ENCODE peak calls at places on chromosome 18, in eight cellular contexts. F is choroid plexus epithelial cell, I is SK-N-SH, E is HFF-Myc, B is epithelial cell of esophagus, H is A549, K is HL-60, M is mammary epithelial cell. P is an unnamed sample.

GRCh38 chr18:58615150-58616132 is 13.4 kb downstream of the ALPK2 start:
- DNase-seq in F (no peak), I (no peak), E (no peak), B (peak), H (no peak), K (peak), M (peak), P (no peak)

GRCh38 chr18:36419913-36420531 is 122.5 kb downstream of the FHOD3 start:
- DNase-seq in F (no peak), I (no peak), E (no peak), B (peak), H (peak), K (no peak), M (peak), P (peak)

GRCh38 chr18:42192251-42193248 is 237.5 kb downstream of the PIK3C3 start:
- DNase-seq in F (peak), I (peak), E (no peak), B (peak), H (peak), K (no peak), M (peak), P (peak)

GRCh38 chr18:22355069-22355468 is 62.6 kb downstream of the CTAGE1 start:
- DNase-seq in F (no peak), I (no peak), E (no peak), B (no peak), H (no peak), K (no peak), M (no peak), P (no peak)

GRCh38 chr18:1475867-1476266 is 571.2 kb downstream of the ADCYAP1 start:
- DNase-seq in F (no peak), I (no peak), E (no peak), B (no peak), H (no peak), K (no peak), M (no peak), P (no peak)

GRCh38 chr18:37389684-37390368 is 175.8 kb downstream of the CELF4 start:
- DNase-seq in F (no peak), I (no peak), E (no peak), B (no peak), H (no peak), K (no peak), M (no peak), P (no peak)

GRCh38 chr18:48139427-48140347 is 209.2 kb upstream of the SMAD2 start:
- DNase-seq in F (peak), I (peak), E (no peak), B (no peak), H (no peak), K (no peak), M (no peak), P (no peak)

GRCh38 chr18:5895886-5896740 is 791 bp upstream of the TMEM200C start:
- DNase-seq in F (no peak), I (peak), E (no peak), B (no peak), H (no peak), K (no peak), M (no peak), P (no peak)

GRCh38 chr18:6885992-6886823 is 156.7 kb downstream of the ARHGAP28 start:
- DNase-seq in F (peak), I (peak), E (peak), B (peak), H (peak), K (peak), M (peak), P (peak)

GRCh38 chr18:77208969-77209368 is 40.7 kb upstream of the GALR1 start:
- DNase-seq in F (peak), I (no peak), E (no peak), B (peak), H (no peak), K (peak), M (no peak), P (peak)

DNA sequence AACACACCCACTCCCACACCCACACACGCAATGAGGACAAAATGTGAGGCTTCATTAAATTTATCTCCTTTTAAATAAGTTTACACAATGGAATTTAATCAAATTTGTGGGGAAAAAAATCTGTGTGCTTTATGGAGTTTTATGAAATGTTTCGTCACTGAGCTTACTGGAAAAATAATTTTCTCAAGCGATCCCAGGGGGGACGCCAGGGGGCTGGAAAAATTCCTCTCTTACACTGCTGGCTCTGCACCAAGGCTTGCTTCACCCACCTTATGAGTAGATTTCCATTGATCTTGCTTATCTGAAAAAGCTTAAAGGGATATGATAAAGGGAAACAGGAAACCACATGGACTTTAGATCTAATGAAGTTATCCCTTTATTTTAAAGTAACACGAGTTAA is 95.5 kb downstream of the CABYR start:
- DNase-seq in F (peak), I (no peak), E (no peak), B (no peak), H (no peak), K (no peak), M (no peak), P (peak)
- TF ChIP-seq CTCF in F (no peak), I (no peak), E (no peak), B (no peak), H (no peak), K (no peak), M (no peak), P (no peak)

GRCh38 chr18:45741056-45741455 is 17.1 kb downstream of the SLC14A1 start:
- DNase-seq in F (no peak), I (peak), E (no peak), B (no peak), H (no peak), K (no peak), M (no peak), P (no peak)
- H3K4me3 ChIP-seq in F (no peak), I (no peak), E (no peak), B (no peak), H (no peak), K (no peak), M (no peak), P (no peak)

DNA sequence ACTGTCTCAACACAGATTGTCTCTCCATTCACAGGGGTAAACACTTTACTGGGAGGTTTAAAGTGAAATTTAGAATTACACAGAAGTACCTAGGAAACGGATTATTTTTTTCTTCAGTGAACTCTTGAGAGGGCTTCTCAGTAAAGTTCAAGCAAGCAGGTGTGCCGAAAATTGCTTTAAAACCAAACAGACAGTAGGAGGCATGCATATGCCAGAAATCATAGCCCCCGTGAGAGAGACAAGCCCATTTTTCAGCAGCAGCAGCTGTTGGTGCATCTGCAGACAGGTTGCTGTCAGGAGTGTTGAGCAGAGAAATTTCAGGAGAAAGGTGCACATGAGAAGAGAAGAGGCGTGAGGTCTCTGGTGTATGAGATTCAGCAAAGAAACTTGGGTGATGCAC is 2115.5 kb upstream of the CELF4 start:
- DNase-seq in F (peak), I (peak), E (no peak), B (peak), H (no peak), K (no peak), M (no peak), P (no peak)
- TF ChIP-seq CTCF in F (peak), I (no peak), E (no peak), B (peak), H (no peak), K (no peak), M (no peak), P (no peak)

DNA sequence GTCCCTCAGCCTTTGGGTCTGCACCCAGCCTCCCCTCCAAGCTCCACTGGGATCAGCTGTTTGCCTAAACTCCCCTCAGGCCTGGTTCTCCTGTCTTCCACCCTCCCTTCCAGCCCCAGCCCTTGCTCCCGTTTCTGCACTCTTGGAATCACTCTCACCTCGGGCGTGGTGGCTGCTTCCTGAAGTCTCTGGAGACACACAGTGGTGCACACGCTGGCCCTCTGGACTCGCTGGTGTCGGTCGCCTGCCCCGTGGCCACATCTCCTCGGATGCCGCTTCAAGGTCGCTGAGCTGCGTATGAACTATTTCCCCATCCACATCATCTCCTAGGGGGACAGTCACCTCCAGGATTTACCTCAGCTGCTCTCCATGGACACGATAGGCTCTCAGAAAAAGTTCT is 46.3 kb downstream of the PSMG2 start:
- DNase-seq in F (no peak), I (no peak), E (no peak), B (no peak), H (no peak), K (no peak), M (no peak), P (no peak)
- H3K4me3 ChIP-seq in F (no peak), I (no peak), E (no peak), B (no peak), H (no peak), K (no peak), M (no peak), P (no peak)

GRCh38 chr18:73669299-73669698 is 478.3 kb downstream of the FBXO15 start:
- DNase-seq in F (peak), I (no peak), E (no peak), B (peak), H (no peak), K (no peak), M (no peak), P (peak)
- TF ChIP-seq CTCF in F (no peak), I (no peak), E (no peak), B (no peak), H (no peak), K (no peak), M (no peak), P (no peak)

GRCh38 chr18:78363556-78363955 is 616.1 kb upstream of the SALL3 start:
- DNase-seq in F (no peak), I (no peak), E (no peak), B (no peak), H (no peak), K (no peak), M (no peak), P (no peak)

GRCh38 chr18:78364123-78364522 is 615.5 kb upstream of the SALL3 start:
- DNase-seq in F (no peak), I (no peak), E (no peak), B (no peak), H (no peak), K (no peak), M (no peak), P (no peak)

GRCh38 chr18:78362198-78362597 is 617.4 kb upstream of the SALL3 start:
- DNase-seq in F (no peak), I (no peak), E (no peak), B (no peak), H (no peak), K (no peak), M (no peak), P (no peak)
- H3K4me3 ChIP-seq in F (no peak), I (no peak), E (no peak), B (no peak), H (no peak), K (no peak), M (no peak), P (no peak)

P was measured in fibroblast of the aortic adventitia.